ENCODE peak calls at places on chromosomes 12 and 14, in nine cellular contexts. Z is nucleus accumbens; D is IMR-90; X is smooth muscle cell of the brain vasculature; R is ELR; F is tibial artery; C is effector CD4-positive, alpha-beta T cell; L is COLO829; V is H9. O is an unnamed sample.

GRCh38 chr12:59624732-59625455 is 29.1 kb downstream of the SLC16A7 start:
- DNase-seq in V (no peak), R (no peak), F (no peak), C (no peak), Z (no peak), D (no peak), L (no peak), X (no peak), O (no peak)

GRCh38 chr14:61444215-61444768 is 122.9 kb downstream of the PRKCH start:
- DNase-seq in X (no peak), L (no peak), F (no peak), D (no peak), V (no peak), Z (no peak), R (no peak), C (peak; percentile 48), O (no peak)

GRCh38 chr14:68770051-68770450 is 22.8 kb downstream of the ZFP36L1 start:
- DNase-seq in V (no peak), D (no peak), R (no peak), F (peak; percentile 51), C (no peak), Z (no peak), L (no peak), X (no peak), O (no peak)

GRCh38 chr12:104695453-104696148 is 238.9 kb downstream of the CHST11 start:
- DNase-seq in R (peak; percentile 53), F (peak; percentile 86), X (peak; percentile 96), D (peak; percentile 93), C (peak; percentile 66), Z (no peak), V (no peak), L (peak; percentile 53), O (peak; percentile 29)

GRCh38 chr12:26150737-26151450 is 26.1 kb upstream of the BHLHE41 start:
- DNase-seq in R (peak; percentile 17), V (no peak), Z (no peak), F (no peak), D (peak; percentile 79), C (no peak), X (no peak), L (peak; percentile 16), O (peak; percentile 40)

GRCh38 chr14:55514819-55515470 is 65.1 kb upstream of the KTN1 start:
- DNase-seq in R (peak; percentile 79), Z (no peak), L (peak; percentile 40), V (no peak), F (no peak), D (peak; percentile 87), X (no peak), C (no peak), O (no peak)

GRCh38 chr14:102227184-102227964 is 77.6 kb downstream of the MOK start:
- DNase-seq in R (no peak), D (no peak), F (no peak), L (no peak), V (no peak), C (no peak), Z (no peak), X (no peak), O (no peak)

GRCh38 chr14:101086926-101087325 is 183.4 kb upstream of the RTL1 start:
- DNase-seq in Z (no peak), L (no peak), R (no peak), X (no peak), V (no peak), C (no peak), D (no peak), F (no peak), O (no peak)

GRCh38 chr14:90574640-90575131 is 177.9 kb downstream of the CALM1 start:
- DNase-seq in R (no peak), C (no peak), L (no peak), F (no peak), Z (no peak), X (no peak), V (no peak), D (no peak), O (no peak)

GRCh38 chr12:102095677-102096263 is 24.1 kb downstream of the NUP37 start:
- DNase-seq in Z (no peak), X (peak; percentile 9), L (peak; percentile 16), D (peak; percentile 61), C (no peak), F (no peak), R (peak; percentile 51), V (no peak), O (peak; percentile 54)

GRCh38 chr14:99527427-99528076 is 46.3 kb downstream of the CCNK start:
- DNase-seq in D (no peak), L (no peak), X (no peak), C (no peak), Z (no peak), V (no peak), F (no peak), R (no peak), O (no peak)

GRCh38 chr12:25501565-25501964 is 51.5 kb downstream of the LMNTD1 start:
- DNase-seq in X (no peak), C (no peak), F (no peak), V (no peak), R (peak; percentile 34), L (no peak), D (peak; percentile 33), Z (no peak), O (no peak)

GRCh38 chr14:52048641-52049204 is 20.1 kb downstream of the NID2 start:
- DNase-seq in F (peak; percentile 80), C (no peak), D (no peak), Z (no peak), L (no peak), V (no peak), R (no peak), X (peak; percentile 51), O (peak; percentile 31)

GRCh38 chr12:6631549-6631961 is 4.2 kb downstream of the LPAR5 start:
- DNase-seq in D (no peak), F (no peak), Z (no peak), C (no peak), R (no peak), X (no peak), L (no peak), V (no peak), O (no peak)

GRCh38 chr12:6775185-6775770 is 3.0 kb downstream of the LAG3 start:
- DNase-seq in Z (no peak), L (no peak), D (no peak), C (no peak), F (no peak), X (no peak), R (no peak), V (no peak), O (no peak)

GRCh38 chr12:102769323-102769916 is 147.6 kb downstream of the PAH start:
- DNase-seq in V (peak; percentile 74), Z (peak; percentile 12), F (peak; percentile 70), C (no peak), X (peak; percentile 65), R (peak; percentile 63), L (peak; percentile 75), D (peak; percentile 58), O (peak; percentile 79)

GRCh38 chr14:75806247-75806876 is 145.3 kb downstream of the TTLL5 start:
- DNase-seq in Z (no peak), X (no peak), V (no peak), L (no peak), C (no peak), R (no peak), D (no peak), F (no peak), O (no peak)

GRCh38 chr12:5589055-5589454 is 157.1 kb downstream of the NTF3 start:
- DNase-seq in D (no peak), V (no peak), F (no peak), R (no peak), C (no peak), L (no peak), Z (no peak), X (no peak), O (no peak)

O was measured in SK-MEL-5.